ENCODE peak calls at places on chromosome 18, in four cellular contexts. U is GM12878, E is WTC11, R is K562. W is an unnamed sample.

GRCh38 chr18:6614952-6615351 is 114.6 kb upstream of the ARHGAP28 start:
- DNase-seq in U (no peak), E (no peak), R (no peak), W (no peak)

GRCh38 chr18:59874166-59874565 is 25.6 kb upstream of the PMAIP1 start:
- DNase-seq in U (no peak), E (no peak), R (no peak), W (no peak)

GRCh38 chr18:32851936-32852335 is 79.1 kb upstream of the KLHL14 start:
- DNase-seq in U (no peak), E (no peak), R (no peak), W (no peak)

GRCh38 chr18:45764000-45764686 is 40.2 kb downstream of the SLC14A1 start:
- DNase-seq in U (no peak), E (no peak), R (no peak), W (no peak)

GRCh38 chr18:1976484-1976883 is 594.8 kb downstream of the METTL4 start:
- DNase-seq in U (no peak), E (no peak), R (no peak), W (no peak)

GRCh38 chr18:22136395-22136794 is 33.0 kb upstream of the GATA6 start:
- DNase-seq in U (no peak), E (no peak), R (no peak), W (no peak)

GRCh38 chr18:59276047-59276446 is 2.8 kb upstream of the RAX start:
- DNase-seq in U (no peak), E (no peak), R (no peak), W (no peak)

GRCh38 chr18:13268035-13268700 is 49.6 kb downstream of the LDLRAD4 start:
- DNase-seq in U (no peak), E (peak), R (no peak), W (no peak)

GRCh38 chr18:25099838-25100393 is 252.1 kb downstream of the ZNF521 start:
- DNase-seq in U (no peak), E (no peak), R (no peak), W (no peak)

GRCh38 chr18:2303517-2304238 is 267.6 kb downstream of the METTL4 start:
- DNase-seq in U (no peak), E (no peak), R (peak), W (no peak)

GRCh38 chr18:50757358-50757757 is 62.5 kb downstream of the MRO start:
- DNase-seq in U (no peak), E (no peak), R (no peak), W (no peak)

GRCh38 chr18:51196116-51196810 is 1.2 kb downstream of the MEX3C start:
- DNase-seq in U (no peak), E (peak), R (peak), W (no peak)

GRCh38 chr18:22044474-22045220 is 124.7 kb upstream of the GATA6 start:
- DNase-seq in U (no peak), E (no peak), R (no peak), W (no peak)

DNA sequence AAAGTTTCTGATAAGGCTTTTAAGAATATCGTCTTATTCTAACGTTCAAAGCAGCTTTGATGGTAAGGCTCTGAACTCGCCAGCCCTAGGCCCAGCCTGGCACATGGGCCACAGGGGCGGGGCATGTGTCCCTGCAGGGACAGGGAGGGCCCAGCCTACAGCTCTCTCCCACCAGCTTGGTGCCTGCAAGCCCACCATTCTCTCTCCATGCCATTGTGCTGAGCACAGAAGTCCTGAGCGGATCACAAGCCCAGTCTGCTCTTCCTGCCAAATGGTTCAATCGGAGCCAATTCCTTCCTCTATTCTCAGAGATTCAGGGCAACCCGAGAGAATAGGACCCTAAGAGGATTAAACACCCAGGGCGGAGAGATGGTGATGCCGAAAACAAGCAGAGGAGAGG is 50.3 kb upstream of the APCDD1 start:
- DNase-seq in U (no peak), E (no peak), R (no peak), W (no peak)
- TF ChIP-seq USF1 in U (no peak), E (no peak), R (no peak), W (no peak)

DNA sequence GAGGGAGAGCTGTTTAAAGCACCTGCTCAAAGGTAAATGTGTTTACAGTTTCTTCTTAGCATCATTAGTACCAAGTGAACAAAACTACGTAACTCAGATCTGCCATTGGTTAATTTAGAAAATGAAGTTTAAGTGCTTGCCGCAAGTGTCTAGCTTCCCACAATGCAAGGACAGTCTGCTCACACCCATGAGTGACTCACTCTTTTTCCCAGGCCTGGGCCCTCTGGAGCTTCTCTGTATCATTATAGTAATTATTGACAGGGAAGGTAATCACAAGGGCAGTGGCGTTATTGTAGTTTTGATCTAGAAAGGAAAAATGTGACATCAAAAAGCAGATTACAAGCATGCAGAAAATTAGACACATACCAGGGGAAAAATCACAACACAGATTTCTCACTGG is 38.5 kb downstream of the NPC1 start:
- DNase-seq in U (no peak), E (no peak), R (no peak), W (no peak)
- TF ChIP-seq USF1 in U (no peak), E (no peak), R (no peak), W (no peak)

GRCh38 chr18:57657566-57657965 is 35.9 kb upstream of the NARS1 start:
- DNase-seq in U (no peak), E (no peak), R (no peak), W (no peak)
- TF ChIP-seq USF1 in U (no peak), E (no peak), R (no peak), W (no peak)

GRCh38 chr18:67133669-67134068 is 382.9 kb downstream of the DSEL start:
- DNase-seq in U (no peak), E (no peak), R (no peak), W (no peak)
- TF ChIP-seq USF1 in U (no peak), E (no peak), R (no peak), W (no peak)

DNA sequence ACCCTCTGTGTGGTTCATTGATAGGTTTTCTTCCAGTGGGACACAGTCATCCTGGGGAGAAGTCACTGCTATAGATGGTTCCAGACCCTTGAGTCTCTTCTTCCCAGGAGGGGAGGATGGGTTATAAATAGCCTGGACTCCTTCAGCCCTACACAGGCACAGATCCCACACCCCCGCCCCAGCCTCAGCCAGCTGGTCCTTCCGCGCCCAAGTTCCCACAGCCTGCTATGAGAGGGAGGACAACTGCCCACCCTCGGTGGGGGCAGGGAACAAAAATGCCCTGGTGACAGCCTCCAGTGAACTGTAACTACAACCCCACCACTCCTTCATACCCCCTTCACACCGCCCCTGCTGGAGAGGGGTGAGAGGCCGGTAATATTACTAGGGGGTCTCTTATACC is 3.2 kb downstream of the ZBTB7C start:
- DNase-seq in U (no peak), E (no peak), R (no peak), W (no peak)
- TF ChIP-seq USF1 in U (no peak), E (no peak), R (no peak), W (no peak)

DNA sequence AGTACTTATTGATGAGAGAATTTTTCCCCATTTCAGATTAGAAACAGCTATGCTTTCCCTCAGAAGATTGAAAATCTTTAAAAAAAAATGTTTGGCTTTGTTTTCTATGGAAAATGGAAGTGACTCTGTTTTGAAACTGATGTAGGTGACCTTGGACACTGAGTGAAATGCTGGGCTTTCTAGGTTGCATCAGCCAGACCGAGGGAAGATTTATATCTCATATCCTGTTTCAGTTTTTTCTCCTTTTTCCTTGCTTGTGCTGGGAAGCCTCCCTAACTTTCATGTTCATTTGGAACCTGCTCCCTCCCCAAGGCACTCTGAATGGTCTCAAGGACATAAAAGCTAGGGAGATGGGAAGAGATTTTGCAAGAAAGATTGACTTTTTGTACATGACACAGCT is 249.9 kb downstream of the TPGS2 start:
- DNase-seq in U (no peak), E (no peak), R (no peak), W (peak)
- TF ChIP-seq USF1 in U (no peak), E (no peak), R (no peak), W (no peak)

DNA sequence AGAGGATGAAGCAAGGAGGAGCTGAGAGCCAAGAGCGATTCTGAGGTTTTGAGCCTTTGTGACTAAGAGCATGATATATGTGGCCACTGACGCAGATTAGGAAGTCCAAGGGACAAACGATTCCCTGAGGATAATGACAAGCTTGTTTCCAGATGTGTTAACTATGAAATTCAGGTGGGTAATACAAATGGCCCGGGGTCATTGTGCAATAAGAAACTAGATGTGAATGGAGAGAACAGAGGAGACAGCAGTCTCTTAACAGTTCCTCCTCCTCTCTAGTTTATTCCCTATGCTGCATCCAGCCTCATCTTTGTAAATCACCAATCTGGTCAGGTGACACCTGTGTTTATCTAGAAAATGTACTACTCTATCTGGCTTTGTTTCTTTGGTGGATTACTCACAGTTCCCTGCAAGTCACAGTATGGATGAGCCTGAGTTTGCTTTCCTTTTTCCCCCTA is 84.2 kb downstream of the SOCS6 start:
- DNase-seq in U (no peak), E (no peak), R (no peak), W (no peak)
- TF ChIP-seq USF1 in U (no peak), E (no peak), R (no peak), W (no peak)